ENCODE peak calls at places on chromosome 12, in ten cellular contexts. T, W, J, H, P, A, Q, N, Y and Z are unnamed samples.

GRCh38 chr12:103523771-103524170 is 28.0 kb upstream of the C12orf42 start:
- DNase-seq in A (no peak), P (no peak), Q (no peak), T (peak; percentile 13), N (no peak), W (no peak), J (no peak), Y (peak; percentile 85), H (no peak), Z (no peak)

GRCh38 chr12:41402804-41403203 is 214.7 kb downstream of the PDZRN4 start:
- DNase-seq in H (no peak), N (no peak), P (no peak), A (no peak), W (no peak), Y (no peak), Q (no peak), T (no peak), J (no peak), Z (no peak)

GRCh38 chr12:20376984-20377383 is 8.6 kb downstream of the PDE3A start:
- DNase-seq in Y (peak; percentile 37), A (no peak), W (peak; percentile 51), T (peak; percentile 28), N (no peak), Q (no peak), P (no peak), J (no peak), H (no peak), Z (peak; percentile 15)

GRCh38 chr12:96774501-96775256 is 132.4 kb upstream of the NEDD1 start:
- DNase-seq in N (no peak), W (no peak), H (no peak), A (no peak), J (no peak), Y (peak; percentile 12), Q (no peak), P (no peak), T (no peak), Z (no peak)

GRCh38 chr12:27635349-27635972 is 60.8 kb upstream of the REP15 start:
- DNase-seq in T (peak; percentile 70), H (no peak), W (peak; percentile 78), A (no peak), Y (peak; percentile 68), J (peak; percentile 35), P (peak; percentile 13), Q (peak; percentile 0), N (no peak), Z (peak; percentile 45)

GRCh38 chr12:109963743-109964429 is 32.3 kb downstream of the GIT2 start:
- DNase-seq in A (peak; percentile 29), Q (no peak), Y (no peak), N (no peak), W (peak; percentile 84), P (peak; percentile 31), J (no peak), H (peak; percentile 45), T (no peak), Z (no peak)

GRCh38 chr12:108120863-108121165 is 8.3 kb upstream of the WSCD2 start:
- DNase-seq in J (no peak), Y (no peak), P (no peak), H (no peak), T (no peak), N (no peak), Q (no peak), A (no peak), W (no peak), Z (no peak)

GRCh38 chr12:26499979-26500640 is 304.7 kb downstream of the SSPN start:
- DNase-seq in T (peak; percentile 17), P (no peak), W (peak; percentile 25), J (no peak), Q (no peak), N (no peak), A (no peak), Y (no peak), H (no peak), Z (no peak)

GRCh38 chr12:102059343-102059742 is 2.4 kb downstream of the WASHC3 start:
- DNase-seq in A (no peak), P (no peak), N (no peak), H (no peak), W (no peak), Y (peak; percentile 4), J (peak; percentile 87), Q (no peak), T (no peak), Z (no peak)

GRCh38 chr12:6285063-6285477 is 25.4 kb upstream of the PLEKHG6 start:
- DNase-seq in A (no peak), J (peak; percentile 55), N (peak; percentile 46), H (peak; percentile 71), Y (peak; percentile 41), P (peak; percentile 68), Q (peak; percentile 71), W (peak; percentile 86), T (peak; percentile 76), Z (peak; percentile 74)